ENCODE peak calls at places on chromosomes 4 and X, in seven cellular contexts. K is neuronal stem cell, L is transverse colon, P is esophagus squamous epithelium, U is body of pancreas, E is WERI-Rb-1, G is psoas muscle. N is an unnamed sample.

GRCh38 chr4:124515591-124515990 is 196.9 kb downstream of the ANKRD50 start:
- DNase-seq in K (no peak), L (no peak), P (no peak), U (no peak), E (no peak), G (no peak), N (no peak)

GRCh38 chr4:102354671-102355454 is 9.6 kb upstream of the SLC39A8 start:
- DNase-seq in K (no peak), L (no peak), P (no peak), U (no peak), E (no peak), G (no peak), N (no peak)

GRCh38 chr4:20809796-20810195 is 109.5 kb downstream of the PACRGL start:
- DNase-seq in K (peak; percentile 1), L (no peak), P (no peak), U (peak; percentile 26), E (no peak), G (no peak), N (no peak)

GRCh38 chrX:103628386-103629290 is at the start of gene TCEAL1:
- DNase-seq in K (peak; percentile 20), L (peak; percentile 74), P (no peak), U (peak; percentile 77), E (peak; percentile 46), G (peak; percentile 58), N (peak; percentile 18)

GRCh38 chr4:142402925-142403324 is 443.2 kb downstream of the INPP4B start:
- DNase-seq in K (no peak), L (no peak), P (no peak), U (no peak), E (no peak), G (no peak), N (no peak)

GRCh38 chr4:6948134-6948460 is 38.5 kb downstream of the TBC1D14 start:
- DNase-seq in K (no peak), L (no peak), P (no peak), U (no peak), E (no peak), G (no peak), N (no peak)

GRCh38 chr4:182968917-182969650 is 51.9 kb upstream of the DCTD start:
- DNase-seq in K (no peak), L (no peak), P (no peak), U (no peak), E (no peak), G (no peak), N (no peak)

GRCh38 chr4:138960175-138960710 is 55.3 kb upstream of the NOCT start:
- DNase-seq in K (no peak), L (no peak), P (no peak), U (no peak), E (no peak), G (no peak), N (no peak)

GRCh38 chrX:19824603-19825002 is 62.8 kb downstream of the SH3KBP1 start:
- DNase-seq in K (no peak), L (no peak), P (no peak), U (no peak), E (peak; percentile 79), G (no peak), N (no peak)

GRCh38 chr4:142687547-142688275 is 158.4 kb downstream of the INPP4B start:
- DNase-seq in K (no peak), L (no peak), P (no peak), U (no peak), E (no peak), G (no peak), N (no peak)

GRCh38 chrX:134006484-134007161 is 21.2 kb upstream of the GPC3 start:
- DNase-seq in K (no peak), L (no peak), P (no peak), U (no peak), E (no peak), G (no peak), N (no peak)

GRCh38 chr4:183600189-183600685 is 58.7 kb downstream of the RWDD4 start:
- DNase-seq in K (no peak), L (no peak), P (no peak), U (no peak), E (no peak), G (no peak), N (peak; percentile 8)

GRCh38 chr4:40350627-40351227 is 15.6 kb downstream of the CHRNA9 start:
- DNase-seq in K (no peak), L (no peak), P (no peak), U (no peak), E (no peak), G (no peak), N (no peak)

GRCh38 chr4:8495803-8496202 is 55.2 kb downstream of the TRMT44 start:
- DNase-seq in K (no peak), L (no peak), P (no peak), U (no peak), E (no peak), G (no peak), N (no peak)

GRCh38 chr4:169660929-169661328 is 40.6 kb downstream of the CLCN3 start:
- DNase-seq in K (no peak), L (no peak), P (no peak), U (no peak), E (no peak), G (no peak), N (no peak)

GRCh38 chrX:104428231-104428630 is 137.8 kb upstream of the IL1RAPL2 start:
- DNase-seq in K (no peak), L (no peak), P (no peak), U (no peak), E (no peak), G (no peak), N (no peak)

GRCh38 chr4:182235016-182235415 is 8.2 kb upstream of the TENM3 start:
- DNase-seq in K (no peak), L (no peak), P (no peak), U (no peak), E (no peak), G (no peak), N (no peak)

GRCh38 chrX:21926527-21927278 is 13.8 kb upstream of the SMS start:
- DNase-seq in K (no peak), L (no peak), P (no peak), U (no peak), E (no peak), G (no peak), N (no peak)

GRCh38 chr4:173360587-173361221 is 10.1 kb upstream of the SAP30 start:
- DNase-seq in K (no peak), L (no peak), P (no peak), U (no peak), E (no peak), G (no peak), N (no peak)

GRCh38 chr4:185640809-185641675 is 105.7 kb upstream of the PDLIM3 start:
- DNase-seq in K (peak; percentile 15), L (no peak), P (no peak), U (no peak), E (peak; percentile 59), G (no peak), N (no peak)

GRCh38 chr4:10017037-10017893 is 4.0 kb downstream of the SLC2A9 start:
- DNase-seq in K (no peak), L (no peak), P (no peak), U (no peak), E (no peak), G (no peak), N (no peak)

GRCh38 chr4:40548256-40548655 is 81.4 kb downstream of the RBM47 start:
- DNase-seq in K (no peak), L (no peak), P (no peak), U (no peak), E (no peak), G (no peak), N (no peak)

GRCh38 chr4:90002406-90003040 is 107.9 kb downstream of the MMRN1 start:
- DNase-seq in K (no peak), L (no peak), P (no peak), U (no peak), E (no peak), G (no peak), N (no peak)

GRCh38 chr4:66927937-66928336 is 617.4 kb downstream of the CENPC start:
- DNase-seq in K (peak; percentile 17), L (no peak), P (no peak), U (no peak), E (peak; percentile 37), G (no peak), N (no peak)

GRCh38 chr4:2637956-2638552 is 101.6 kb downstream of the FAM193A start:
- DNase-seq in K (no peak), L (no peak), P (no peak), U (no peak), E (no peak), G (peak; percentile 50), N (no peak)

GRCh38 chr4:123419885-123420743 is 23.5 kb downstream of the SPRY1 start:
- DNase-seq in K (no peak), L (no peak), P (no peak), U (no peak), E (peak; percentile 80), G (no peak), N (no peak)

GRCh38 chr4:123416462-123416861 is 19.9 kb downstream of the SPRY1 start:
- DNase-seq in K (no peak), L (no peak), P (no peak), U (no peak), E (no peak), G (no peak), N (no peak)

GRCh38 chr4:123418486-123418931 is 21.9 kb downstream of the SPRY1 start:
- DNase-seq in K (peak; percentile 85), L (no peak), P (no peak), U (peak; percentile 38), E (no peak), G (no peak), N (no peak)

GRCh38 chr4:123415977-123416376 is 19.4 kb downstream of the SPRY1 start:
- DNase-seq in K (no peak), L (no peak), P (no peak), U (no peak), E (no peak), G (no peak), N (no peak)

GRCh38 chr4:123417813-123418212 is 21.2 kb downstream of the SPRY1 start:
- DNase-seq in K (no peak), L (no peak), P (no peak), U (no peak), E (no peak), G (no peak), N (no peak)
- H3K4me3 ChIP-seq in K (no peak overlapping the region), L (no peak overlapping the region), P (no peak overlapping the region), U (no peak overlapping the region), E (no peak overlapping the region), G (peak overlapping the region; percentile 6), N (no peak overlapping the region)

GRCh38 chr4:88628746-88629145 is 36.5 kb downstream of the HERC3 start:
- DNase-seq in K (no peak), L (no peak), P (no peak), U (no peak), E (no peak), G (no peak), N (no peak)
- H3K27ac ChIP-seq in K (no peak overlapping the region), L (no peak overlapping the region), P (no peak overlapping the region), U (no peak overlapping the region), E (no peak overlapping the region), G (no peak overlapping the region), N (no peak overlapping the region)

GRCh38 chrX:14729058-14729457 is 143.8 kb downstream of the FANCB start:
- DNase-seq in K (no peak), L (no peak), P (no peak), U (no peak), E (no peak), G (no peak), N (no peak)
- H3K27me3 ChIP-seq in K (no peaks in the 10 kb centered on the region), L (no peaks in the 10 kb centered on the region), P (no peaks in the 10 kb centered on the region), U (no peaks in the 10 kb centered on the region), E (no peaks in the 10 kb centered on the region), G (no peaks in the 10 kb centered on the region), N (no peaks in the 10 kb centered on the region)

GRCh38 chr4:23972202-23972601 is 82.4 kb upstream of the PPARGC1A start:
- DNase-seq in K (no peak), L (no peak), P (no peak), U (no peak), E (no peak), G (no peak), N (no peak)
- H3K4me3 ChIP-seq in K (no peak overlapping the region), L (no peak overlapping the region), P (no peak overlapping the region), U (no peak overlapping the region), E (no peak overlapping the region), G (no peak overlapping the region), N (no peak overlapping the region)